ENCODE peak calls at places on chromosomes 3 and 15, in six cellular contexts. Q is H1, J is GM12878, T is IMR-90, Z is A549, C is HepG2. V is an unnamed sample.

GRCh38 chr3:140927711-140928110 is 13.9 kb upstream of the SLC25A36 start:
- DNase-seq in Q (no peak), J (no peak), T (no peak), Z (no peak), C (no peak), V (no peak)

GRCh38 chr3:89113887-89114840 is 6.7 kb downstream of the EPHA3 start:
- DNase-seq in Q (peak; percentile 81), J (no peak), T (peak; percentile 42), Z (no peak), C (peak; percentile 20), V (no peak)

GRCh38 chr3:105362021-105362665 is 4.6 kb upstream of the ALCAM start:
- DNase-seq in Q (no peak), J (no peak), T (peak; percentile 68), Z (no peak), C (no peak), V (no peak)

GRCh38 chr3:46566040-46566631 is at the start of gene LRRC2:
- DNase-seq in Q (no peak), J (no peak), T (peak; percentile 76), Z (no peak), C (no peak), V (no peak)

GRCh38 chr15:81308260-81308659 is 15.7 kb downstream of the STARD5 start:
- DNase-seq in Q (no peak), J (no peak), T (no peak), Z (no peak), C (no peak), V (no peak)

GRCh38 chr3:129822679-129823078 is 70.8 kb downstream of the TMCC1 start:
- DNase-seq in Q (no peak), J (no peak), T (peak; percentile 66), Z (no peak), C (no peak), V (no peak)

GRCh38 chr3:55089211-55089610 is 161.4 kb upstream of the LRTM1 start:
- DNase-seq in Q (no peak), J (no peak), T (peak; percentile 54), Z (no peak), C (no peak), V (no peak)

GRCh38 chr3:127484601-127485388 is 105.7 kb downstream of the TPRA1 start:
- DNase-seq in Q (no peak), J (no peak), T (no peak), Z (no peak), C (no peak), V (no peak)

GRCh38 chr15:59539799-59540198 is 71.8 kb upstream of the GCNT3 start:
- DNase-seq in Q (no peak), J (no peak), T (no peak), Z (no peak), C (no peak), V (no peak)

GRCh38 chr3:36165509-36165908 is 214.8 kb upstream of the STAC start:
- DNase-seq in Q (no peak), J (no peak), T (no peak), Z (no peak), C (no peak), V (no peak)

GRCh38 chr3:68009865-68010264 is 355.5 kb upstream of the SUCLG2 start:
- DNase-seq in Q (no peak), J (no peak), T (no peak), Z (no peak), C (no peak), V (no peak)

GRCh38 chr3:123637841-123638240 is 53.0 kb upstream of the HACD2 start:
- DNase-seq in Q (no peak), J (no peak), T (no peak), Z (no peak), C (no peak), V (no peak)

GRCh38 chr15:74040115-74040850 is 42.1 kb downstream of the GOLGA6A start:
- DNase-seq in Q (peak; percentile 27), J (no peak), T (peak; percentile 98), Z (no peak), C (no peak), V (no peak)

GRCh38 chr3:15531346-15531745 is 9.8 kb upstream of the COLQ start:
- DNase-seq in Q (no peak), J (no peak), T (no peak), Z (no peak), C (no peak), V (no peak)

GRCh38 chr3:126555795-126556636 is 2.7 kb downstream of the C3orf22 start:
- DNase-seq in Q (no peak), J (no peak), T (no peak), Z (no peak), C (no peak), V (no peak)

GRCh38 chr15:25378501-25378901 is 60.3 kb downstream of the UBE3A start:
- DNase-seq in Q (no peak), J (no peak), T (peak; percentile 31), Z (no peak), C (no peak), V (no peak)

GRCh38 chr3:179840985-179841384 is 188.1 kb downstream of the USP13 start:
- DNase-seq in Q (no peak), J (no peak), T (peak; percentile 67), Z (no peak), C (no peak), V (no peak)

GRCh38 chr3:76652524-76652923 is 387.4 kb upstream of the ROBO2 start:
- DNase-seq in Q (no peak), J (no peak), T (no peak), Z (no peak), C (no peak), V (no peak)

DNA sequence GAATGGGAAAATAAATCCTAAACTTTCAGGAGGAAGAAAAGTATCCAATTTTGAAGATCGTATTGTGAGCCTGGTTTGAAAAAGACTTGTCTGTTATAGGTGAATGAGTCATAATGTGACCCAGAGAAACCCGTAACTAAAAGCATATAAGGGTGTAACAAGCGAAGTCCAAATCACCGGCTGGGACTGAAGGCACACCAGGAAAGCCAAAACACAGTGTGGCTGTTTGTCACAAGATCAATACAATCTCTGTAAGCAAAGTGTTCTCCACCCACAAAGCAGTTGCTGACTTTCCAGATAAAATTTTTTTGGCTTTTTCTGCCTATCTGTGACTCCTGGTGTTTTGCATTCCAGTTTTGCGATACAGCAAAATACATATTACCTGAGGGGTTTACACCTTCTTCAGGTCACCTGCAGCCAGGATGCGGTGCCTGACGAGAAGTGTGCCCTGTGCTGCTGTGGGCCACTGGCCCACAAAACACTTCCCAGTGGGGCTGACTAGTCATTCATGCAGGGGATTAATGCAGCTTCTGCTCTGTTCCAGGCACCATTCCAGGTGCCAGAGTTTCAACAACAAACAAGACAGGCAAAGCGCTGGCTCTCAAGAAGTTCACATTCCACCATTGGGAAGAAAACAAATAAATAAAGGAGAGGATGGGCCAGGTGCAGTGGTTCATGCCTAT is 14.4 kb downstream of the HES1 start:
- DNase-seq in Q (no peak), J (no peak), T (no peak), Z (no peak), C (no peak), V (no peak)
- TF ChIP-seq CEBPB in Q (no peak), J (no peak), T (no peak), Z (no peak), C (no peak), V (no peak)

GRCh38 chr3:10982782-10983181 is 9.8 kb upstream of the SLC6A1 start:
- DNase-seq in Q (no peak), J (no peak), T (no peak), Z (no peak), C (no peak), V (peak; percentile 59)

GRCh38 chr3:10985181-10985580 is 7.4 kb upstream of the SLC6A1 start:
- DNase-seq in Q (no peak), J (no peak), T (no peak), Z (no peak), C (no peak), V (no peak)

GRCh38 chr3:10984371-10984896 is 8.1 kb upstream of the SLC6A1 start:
- DNase-seq in Q (no peak), J (no peak), T (no peak), Z (no peak), C (no peak), V (no peak)

GRCh38 chr3:10981961-10982360 is 10.6 kb upstream of the SLC6A1 start:
- DNase-seq in Q (no peak), J (no peak), T (no peak), Z (no peak), C (no peak), V (no peak)

DNA sequence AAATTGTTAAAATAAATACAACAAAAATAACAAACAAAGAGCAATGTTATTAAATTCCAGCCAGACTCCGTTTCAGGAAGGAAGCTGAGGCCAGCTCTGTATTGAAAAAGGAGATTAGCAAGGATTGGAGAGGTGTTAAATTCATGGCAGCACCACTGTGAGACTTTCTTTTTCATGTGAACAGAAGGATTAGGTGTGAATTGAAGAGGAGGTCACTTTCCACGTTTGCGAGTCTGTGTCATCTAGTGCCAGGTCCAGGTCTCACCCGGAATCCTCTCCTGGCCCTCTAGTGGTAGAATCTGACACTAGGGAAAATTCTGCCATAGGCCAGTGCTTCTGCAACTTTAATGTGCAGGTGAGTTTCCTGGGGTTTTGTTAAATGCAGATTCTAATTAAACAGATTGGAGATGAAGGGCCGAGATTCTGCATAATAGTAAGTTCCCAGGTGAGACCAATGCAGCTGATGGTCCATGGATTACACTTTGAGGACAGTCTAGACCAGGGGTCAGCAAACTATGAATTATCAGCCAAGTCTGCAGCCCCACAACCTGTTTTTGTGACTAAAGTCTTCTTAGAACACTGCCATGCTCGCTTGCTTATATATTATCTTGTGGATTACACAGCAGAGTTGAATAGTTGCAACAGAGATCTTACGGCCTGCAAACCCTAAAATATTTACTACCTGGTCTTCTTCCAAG is 9.2 kb upstream of the SLC6A1 start:
- DNase-seq in Q (no peak), J (no peak), T (peak; percentile 17), Z (peak; percentile 87), C (peak; percentile 25), V (peak; percentile 50)
- TF ChIP-seq CEBPB in Q (no peak), J (no peak), T (no peak), Z (no peak), C (no peak), V (no peak)

GRCh38 chr3:182214406-182214805 is 502.7 kb downstream of the SOX2 start:
- DNase-seq in Q (no peak), J (no peak), T (no peak), Z (no peak), C (no peak), V (no peak)

GRCh38 chr3:182215881-182216280 is 504.2 kb downstream of the SOX2 start:
- DNase-seq in Q (no peak), J (no peak), T (no peak), Z (no peak), C (no peak), V (no peak)

GRCh38 chr3:182216311-182216970 is 504.7 kb downstream of the SOX2 start:
- DNase-seq in Q (no peak), J (no peak), T (no peak), Z (no peak), C (no peak), V (no peak)

DNA sequence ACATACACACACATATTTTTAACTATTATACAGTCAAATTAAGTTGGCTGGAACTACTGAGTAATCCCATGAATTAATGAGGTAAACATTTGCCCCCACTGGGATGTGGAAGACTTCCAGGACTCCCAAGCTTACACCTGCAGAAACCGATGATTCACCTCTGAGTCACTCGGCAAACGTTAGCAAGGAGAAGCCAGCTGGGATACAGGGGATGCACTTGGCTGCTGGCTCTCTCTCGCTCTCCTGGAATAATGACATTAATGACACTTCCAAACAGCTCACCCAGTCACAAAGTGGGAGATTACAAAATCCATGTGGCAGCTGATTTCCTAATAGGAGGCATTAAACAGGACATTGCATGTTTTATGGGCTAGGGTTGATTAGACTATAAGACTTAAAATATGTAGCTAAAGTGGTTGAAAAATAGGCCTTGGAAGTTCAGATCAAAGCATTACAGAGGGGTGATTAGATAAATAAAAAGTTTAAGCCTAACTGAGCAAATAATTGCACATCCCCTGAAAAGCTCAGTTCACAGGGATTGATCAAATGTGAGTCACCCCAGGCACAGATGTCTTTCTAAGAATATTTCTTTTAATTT is 500.9 kb downstream of the SOX2 start:
- DNase-seq in Q (peak; percentile 39), J (no peak), T (peak; percentile 22), Z (peak; percentile 57), C (peak; percentile 96), V (peak; percentile 98)
- TF ChIP-seq CEBPB in Q (no peak), J (no peak), T (no peak), Z (peak; percentile 95), C (peak; percentile 55), V (peak; percentile 99)

GRCh38 chr3:155712008-155712407 is 32.9 kb downstream of the PLCH1 start:
- DNase-seq in Q (no peak), J (peak; percentile 21), T (no peak), Z (no peak), C (no peak), V (no peak)
- TF ChIP-seq CEBPB in Q (no peak), J (no peak), T (no peak), Z (no peak), C (no peak), V (no peak)

V was measured in HCT116.